ENCODE peak calls at places on chromosomes 16 and 17, in nine cellular contexts. J is GM12878, H is cardiac muscle cell, P is neural progenitor cell, X is AG04450, L is AG10803, E is OCI-LY7, Y is IMR-90, R is ascending aorta. U is an unnamed sample.

GRCh38 chr16:57426356-57426755 is 20.8 kb downstream of the CIAPIN1 start:
- DNase-seq in R (no peak), E (no peak), X (no peak), P (no peak), J (no peak), H (no peak), Y (no peak), L (no peak), U (no peak)

GRCh38 chr16:14418795-14419225 is 211.2 kb downstream of the PARN start:
- DNase-seq in L (no peak), E (no peak), Y (no peak), P (no peak), H (peak; percentile 52), R (peak; percentile 13), J (no peak), X (no peak), U (no peak)

GRCh38 chr17:31310877-31311276 is 3.0 kb downstream of the EVI2B start:
- DNase-seq in X (no peak), H (no peak), E (peak; percentile 81), R (no peak), P (no peak), J (no peak), Y (no peak), L (no peak), U (peak; percentile 56)

GRCh38 chr17:12537436-12537835 is 128.3 kb upstream of the MYOCD start:
- DNase-seq in X (no peak), E (no peak), H (no peak), P (no peak), J (no peak), R (no peak), Y (peak; percentile 7), L (no peak), U (no peak)

GRCh38 chr16:15032547-15033308 is 23.1 kb downstream of the NTAN1 start:
- DNase-seq in P (no peak), X (no peak), H (peak; percentile 65), R (no peak), L (no peak), E (no peak), J (no peak), Y (peak; percentile 31), U (no peak)

GRCh38 chr17:45908460-45908859 is 14.1 kb downstream of the MAPT start:
- DNase-seq in J (no peak), Y (no peak), R (no peak), X (no peak), P (no peak), E (no peak), L (no peak), H (no peak), U (no peak)

GRCh38 chr16:70590722-70591438 is 55.5 kb upstream of the IL34 start:
- DNase-seq in E (no peak), J (no peak), Y (no peak), R (no peak), X (no peak), L (no peak), H (no peak), P (no peak), U (no peak)

GRCh38 chr17:77492446-77493237 is 351.9 kb downstream of the SEC14L1 start:
- DNase-seq in L (no peak), E (no peak), Y (no peak), X (no peak), P (no peak), R (peak; percentile 6), J (no peak), H (no peak), U (no peak)

GRCh38 chr16:49468611-49469322 is 95.2 kb downstream of the C16orf78 start:
- DNase-seq in Y (no peak), J (no peak), R (no peak), P (no peak), E (peak; percentile 82), X (no peak), L (no peak), H (no peak), U (no peak)

GRCh38 chr16:57528499-57529323 is 7.7 kb downstream of the CCDC102A start:
- DNase-seq in L (no peak), Y (no peak), X (no peak), R (no peak), J (no peak), E (no peak), H (no peak), P (peak; percentile 89), U (no peak)

GRCh38 chr17:76820039-76820438 is 48.2 kb upstream of the MGAT5B start:
- DNase-seq in J (peak; percentile 13), H (no peak), L (no peak), Y (no peak), E (peak; percentile 74), P (no peak), R (no peak), X (no peak), U (no peak)

GRCh38 chr16:455453-455852 is 30.0 kb downstream of the RAB11FIP3 start:
- DNase-seq in L (no peak), E (no peak), X (no peak), P (no peak), H (no peak), Y (no peak), R (no peak), J (no peak), U (no peak)

GRCh38 chr17:246851-247421 is 65.5 kb upstream of the DOC2B start:
- DNase-seq in E (no peak), P (no peak), L (no peak), H (no peak), X (no peak), J (no peak), R (no peak), Y (no peak), U (no peak)

GRCh38 chr16:17940584-17940983 is 396.0 kb downstream of the NPIPA8 start:
- DNase-seq in E (no peak), P (no peak), X (no peak), H (no peak), Y (no peak), R (no peak), L (no peak), J (no peak), U (no peak)

GRCh38 chr17:42725143-42725542 is 19.7 kb downstream of the EZH1 start:
- DNase-seq in J (no peak), R (no peak), H (no peak), X (no peak), E (no peak), Y (no peak), L (no peak), P (no peak), U (no peak)

GRCh38 chr17:72392056-72393010 is 271.5 kb downstream of the SOX9 start:
- DNase-seq in J (peak; percentile 68), R (no peak), P (no peak), Y (peak; percentile 95), X (peak; percentile 73), E (peak; percentile 22), H (peak; percentile 85), L (peak; percentile 89), U (peak; percentile 37)

GRCh38 chr16:3919413-3919812 is 38.9 kb upstream of the CREBBP start:
- DNase-seq in P (no peak), R (no peak), L (no peak), H (no peak), J (no peak), X (no peak), Y (no peak), E (no peak), U (no peak)
- TF ChIP-seq CTCF in P (no peak), R (no peak), L (no peak), H (no peak), J (no peak), X (no peak), Y (no peak), E (no peak), U (no peak)

GRCh38 chr16:11263737-11264136 is 5.4 kb downstream of the TNP2 start:
- DNase-seq in E (no peak), L (no peak), X (no peak), H (no peak), P (no peak), Y (no peak), R (no peak), J (no peak), U (no peak)

GRCh38 chr16:11265124-11265523 is 4.0 kb downstream of the TNP2 start:
- DNase-seq in H (no peak), R (no peak), X (no peak), E (no peak), P (no peak), Y (no peak), J (no peak), L (no peak), U (no peak)

GRCh38 chr16:11262915-11263314 is 6.2 kb downstream of the TNP2 start:
- DNase-seq in Y (no peak), E (no peak), P (no peak), R (no peak), J (no peak), X (no peak), L (no peak), H (no peak), U (no peak)

GRCh38 chr16:11260596-11260966 is 4.6 kb upstream of the SOCS1 start:
- DNase-seq in X (no peak), H (no peak), J (no peak), L (no peak), E (no peak), P (no peak), R (no peak), Y (no peak), U (no peak)

GRCh38 chr16:11264155-11264832 is 4.8 kb downstream of the TNP2 start:
- DNase-seq in X (no peak), P (no peak), H (no peak), Y (no peak), E (peak; percentile 39), J (no peak), R (no peak), L (no peak), U (no peak)
- H3K4me3 ChIP-seq in X (no peak overlapping the region), P (no peak overlapping the region), H (no peak overlapping the region), Y (no peak overlapping the region), E (no peak overlapping the region), J (no peak overlapping the region), R (no peak overlapping the region), L (no peak overlapping the region), U (no peak overlapping the region)

GRCh38 chr16:22220714-22221113 is 14.6 kb downstream of the EEF2K start:
- DNase-seq in L (no peak), X (no peak), H (no peak), E (no peak), P (no peak), R (peak; percentile 71), Y (no peak), J (no peak), U (no peak)
- TF ChIP-seq CTCF in L (no peak), X (no peak), H (no peak), E (no peak), P (no peak), R (no peak), Y (no peak), J (no peak), U (no peak)

GRCh38 chr17:13665872-13666635 is 64.3 kb upstream of the HS3ST3A1 start:
- DNase-seq in X (no peak), Y (no peak), E (no peak), R (no peak), J (no peak), L (no peak), P (no peak), H (no peak), U (no peak)

GRCh38 chr17:13671341-13671740 is 69.6 kb upstream of the HS3ST3A1 start:
- DNase-seq in R (no peak), J (no peak), H (no peak), P (peak; percentile 41), E (no peak), X (no peak), Y (no peak), L (no peak), U (no peak)

DNA sequence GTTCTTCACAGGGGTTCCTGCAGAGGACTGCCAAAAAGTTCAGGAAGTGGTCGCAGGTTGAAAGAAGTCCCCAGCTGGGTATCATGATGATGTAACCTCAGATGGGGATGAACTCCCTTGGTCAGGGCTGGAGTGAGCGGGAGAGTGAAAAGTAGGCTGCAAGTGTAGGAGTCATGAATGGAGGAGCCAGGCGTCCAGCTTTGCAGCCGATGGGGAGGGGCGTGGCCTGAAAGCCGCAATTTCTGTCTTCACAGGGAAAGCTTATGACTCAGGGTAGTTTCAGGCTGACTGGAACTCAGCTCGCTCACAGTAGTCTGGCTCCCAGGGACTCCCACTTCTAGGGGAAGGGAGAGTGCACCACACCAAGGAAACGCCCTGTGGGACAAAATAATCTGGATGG is 70.0 kb upstream of the HS3ST3A1 start:
- DNase-seq in R (no peak), L (peak; percentile 34), X (no peak), P (peak; percentile 13), H (peak; percentile 8), E (no peak), Y (no peak), J (no peak), U (no peak)
- H3K4me3 ChIP-seq in R (no peak overlapping the region), L (no peak overlapping the region), X (no peak overlapping the region), P (no peak overlapping the region), H (no peak overlapping the region), E (no peak overlapping the region), Y (no peak overlapping the region), J (no peak overlapping the region), U (no peak overlapping the region)